ENCODE peak calls at places on chromosomes 16 and 17, in seven cellular contexts. K is RWPE2, F is heart left ventricle, H is erythroblast, Q is HCEC 1CT, P is EL, V is AG20443. J is an unnamed sample.

GRCh38 chr17:49565948-49566491 is 9.7 kb upstream of the NXPH3 start:
- DNase-seq in Q (no peak), P (no peak), H (no peak), V (no peak), F (peak; percentile 64), K (peak; percentile 70), J (no peak)

GRCh38 chr17:50151937-50152547 is 1.6 kb upstream of the PPP1R9B start:
- DNase-seq in P (peak; percentile 93), V (peak; percentile 82), F (peak; percentile 90), Q (peak; percentile 89), H (peak; percentile 78), K (peak; percentile 95), J (peak; percentile 94)

GRCh38 chr17:37826497-37827115 is 81.7 kb upstream of the HNF1B start:
- DNase-seq in V (no peak), Q (no peak), F (no peak), H (no peak), P (no peak), K (no peak), J (no peak)

GRCh38 chr17:55327225-55328088 is 62.7 kb downstream of the HLF start:
- DNase-seq in K (no peak), F (no peak), V (no peak), H (peak; percentile 48), P (peak; percentile 23), Q (no peak), J (no peak)

GRCh38 chr17:46013502-46014165 is 14.6 kb downstream of the STH start:
- DNase-seq in K (no peak), Q (peak; percentile 31), V (peak; percentile 90), F (no peak), H (no peak), P (peak; percentile 71), J (no peak)

GRCh38 chr16:29836623-29837022 is 16.4 kb downstream of the MVP start:
- DNase-seq in K (no peak), F (no peak), V (no peak), P (no peak), H (no peak), Q (no peak), J (no peak)

GRCh38 chr17:46003907-46004748 is 5.1 kb downstream of the STH start:
- DNase-seq in F (no peak), Q (no peak), K (no peak), V (no peak), P (no peak), H (no peak), J (no peak)

GRCh38 chr16:54511181-54511731 is 224.7 kb upstream of the IRX3 start:
- DNase-seq in P (peak; percentile 23), Q (no peak), H (no peak), K (no peak), V (peak; percentile 74), F (no peak), J (no peak)

GRCh38 chr16:2323701-2324100 is 16.8 kb downstream of the ABCA3 start:
- DNase-seq in F (no peak), P (no peak), K (peak; percentile 25), Q (no peak), H (no peak), V (peak; percentile 2), J (no peak)

GRCh38 chr17:5825717-5826330 is 241.5 kb upstream of the NLRP1 start:
- DNase-seq in V (no peak), H (no peak), F (no peak), Q (peak; percentile 69), K (no peak), P (peak; percentile 76), J (no peak)

GRCh38 chr17:29793501-29793900 is 136.5 kb downstream of the SSH2 start:
- DNase-seq in Q (no peak), K (no peak), H (no peak), V (no peak), P (no peak), F (no peak), J (no peak)

GRCh38 chr17:62684179-62684578 is 56.7 kb downstream of the MRC2 start:
- DNase-seq in V (no peak), Q (no peak), H (no peak), F (no peak), P (no peak), K (no peak), J (no peak)